ENCODE peak calls at places on chromosomes 11 and 22, in nine cellular contexts. X, F, P, T, Z, W, J, U and H are unnamed samples.

GRCh38 chr11:103714246-103714645 is 322.2 kb upstream of the DDI1 start:
- DNase-seq in X (no peak), F (no peak), P (peak), T (no peak), Z (no peak), W (peak), J (no peak), U (no peak), H (no peak)

GRCh38 chr11:78354741-78355705 is 62.6 kb downstream of the GAB2 start:
- DNase-seq in X (no peak), F (no peak), P (no peak), T (no peak), Z (no peak), W (no peak), J (no peak), U (no peak), H (peak)

GRCh38 chr22:44242946-44243724 is 62.4 kb downstream of the PARVG start:
- DNase-seq in X (no peak), F (no peak), P (no peak), T (no peak), Z (no peak), W (no peak), J (no peak), U (no peak), H (no peak)

GRCh38 chr11:3120071-3120792 is 44.9 kb downstream of the OSBPL5 start:
- DNase-seq in X (no peak), F (no peak), P (no peak), T (no peak), Z (no peak), W (no peak), J (no peak), U (no peak), H (no peak)

GRCh38 chr11:74341926-74342325 is 30.5 kb upstream of the P4HA3 start:
- DNase-seq in X (no peak), F (no peak), P (no peak), T (no peak), Z (no peak), W (no peak), J (no peak), U (no peak), H (no peak)

GRCh38 chr11:73308003-73308962 is at the start of gene ARHGEF17:
- DNase-seq in X (peak), F (peak), P (peak), T (no peak), Z (peak), W (peak), J (peak), U (no peak), H (peak)

GRCh38 chr22:17707526-17707925 is 66.7 kb downstream of the BID start:
- DNase-seq in X (no peak), F (no peak), P (peak), T (no peak), Z (peak), W (peak), J (no peak), U (no peak), H (no peak)

GRCh38 chr22:37454857-37455686 is 27.8 kb upstream of the ELFN2 start:
- DNase-seq in X (no peak), F (no peak), P (peak), T (no peak), Z (peak), W (peak), J (peak), U (no peak), H (no peak)

GRCh38 chr11:101987370-101987769 is 59.9 kb upstream of the CFAP300 start:
- DNase-seq in X (no peak), F (no peak), P (no peak), T (no peak), Z (no peak), W (no peak), J (no peak), U (no peak), H (no peak)

GRCh38 chr11:5364214-5364613 is 12.9 kb downstream of the OR51B6 start:
- DNase-seq in X (no peak), F (no peak), P (peak), T (no peak), Z (peak), W (peak), J (peak), U (no peak), H (no peak)

GRCh38 chr11:18191376-18191775 is 18.7 kb downstream of the MRGPRX4 start:
- DNase-seq in X (no peak), F (no peak), P (no peak), T (no peak), Z (no peak), W (no peak), J (peak), U (no peak), H (no peak)

GRCh38 chr11:64637346-64638016 is 46.5 kb downstream of the SLC22A12 start:
- DNase-seq in X (no peak), F (no peak), P (no peak), T (no peak), Z (no peak), W (peak), J (no peak), U (no peak), H (no peak)

GRCh38 chr11:119618208-119618909 is 110.6 kb downstream of the NECTIN1 start:
- DNase-seq in X (no peak), F (no peak), P (peak), T (no peak), Z (no peak), W (peak), J (no peak), U (no peak), H (no peak)

GRCh38 chr22:29765905-29766631 is 739 bp downstream of the ZMAT5 start:
- DNase-seq in X (no peak), F (no peak), P (peak), T (no peak), Z (no peak), W (no peak), J (no peak), U (no peak), H (peak)

GRCh38 chr11:119338318-119338890 is 2.3 kb downstream of the C1QTNF5 start:
- DNase-seq in X (no peak), F (peak), P (peak), T (no peak), Z (peak), W (peak), J (peak), U (peak), H (peak)

GRCh38 chr22:37774728-37775127 is 33.0 kb upstream of the GCAT start:
- DNase-seq in X (no peak), F (no peak), P (no peak), T (no peak), Z (no peak), W (no peak), J (no peak), U (no peak), H (no peak)

GRCh38 chr11:8650401-8650990 is 32.0 kb downstream of the TRIM66 start:
- DNase-seq in X (no peak), F (no peak), P (no peak), T (no peak), Z (no peak), W (peak), J (no peak), U (no peak), H (no peak)

GRCh38 chr11:33708970-33709369 is 8.3 kb upstream of the C11orf91 start:
- DNase-seq in X (no peak), F (no peak), P (no peak), T (no peak), Z (no peak), W (no peak), J (no peak), U (no peak), H (no peak)

GRCh38 chr11:47398551-47398950 is 9.8 kb upstream of the SLC39A13 start:
- DNase-seq in X (no peak), F (no peak), P (no peak), T (no peak), Z (no peak), W (no peak), J (no peak), U (no peak), H (no peak)

GRCh38 chr11:62143727-62144126 is 19.9 kb downstream of the INCENP start:
- DNase-seq in X (no peak), F (peak), P (no peak), T (no peak), Z (no peak), W (no peak), J (no peak), U (no peak), H (no peak)

GRCh38 chr11:133810179-133810550 is 35.1 kb downstream of the SPATA19 start:
- DNase-seq in X (no peak), F (no peak), P (no peak), T (no peak), Z (no peak), W (no peak), J (no peak), U (no peak), H (no peak)

GRCh38 chr11:70948855-70949551 is 303.4 kb downstream of the SHANK2 start:
- DNase-seq in X (peak), F (no peak), P (no peak), T (no peak), Z (no peak), W (no peak), J (no peak), U (no peak), H (no peak)

GRCh38 chr22:49997221-49997599 is 15.4 kb downstream of the IL17REL start:
- DNase-seq in X (peak), F (no peak), P (no peak), T (no peak), Z (no peak), W (no peak), J (no peak), U (no peak), H (no peak)

GRCh38 chr22:48669226-48669625 is 1158.4 kb downstream of the BRD1 start:
- DNase-seq in X (no peak), F (no peak), P (no peak), T (no peak), Z (no peak), W (no peak), J (no peak), U (no peak), H (no peak)

GRCh38 chr11:75435571-75435925 is 2.5 kb upstream of the KLHL35 start:
- DNase-seq in X (no peak), F (no peak), P (no peak), T (no peak), Z (no peak), W (no peak), J (no peak), U (no peak), H (no peak)

GRCh38 chr11:104390696-104391095 is 226.7 kb upstream of the PDGFD start:
- DNase-seq in X (no peak), F (no peak), P (peak), T (no peak), Z (peak), W (peak), J (peak), U (no peak), H (no peak)

GRCh38 chr11:12318791-12319733 is 58.3 kb upstream of the PARVA start:
- DNase-seq in X (peak), F (no peak), P (peak), T (no peak), Z (no peak), W (peak), J (no peak), U (no peak), H (no peak)

GRCh38 chr11:121389651-121390050 is 62.5 kb upstream of the SORL1 start:
- DNase-seq in X (no peak), F (no peak), P (no peak), T (no peak), Z (no peak), W (no peak), J (no peak), U (no peak), H (no peak)

GRCh38 chr11:1202776-1203504 is 19.9 kb upstream of the MUC5B start:
- DNase-seq in X (no peak), F (peak), P (peak), T (no peak), Z (peak), W (peak), J (peak), U (peak), H (peak)

GRCh38 chr22:19965771-19966709 is 24.4 kb upstream of the TXNRD2 start:
- DNase-seq in X (no peak), F (no peak), P (no peak), T (no peak), Z (no peak), W (no peak), J (no peak), U (no peak), H (no peak)